ENCODE peak calls at places on chromosome 1, in five cellular contexts. K is right atrium auricular region, I is endothelial cell, A is adipocyte, X is kidney glomerular epithelial cell. Y is an unnamed sample.

GRCh38 chr1:225508538-225509375 is 80.9 kb upstream of the LBR start:
- DNase-seq in K (no peak), I (no peak), A (peak), X (peak), Y (peak)

GRCh38 chr1:41859686-41860085 is 59.0 kb downstream of the HIVEP3 start:
- DNase-seq in K (no peak), I (no peak), A (no peak), X (no peak), Y (no peak)

GRCh38 chr1:225815526-225816178 is 5.7 kb downstream of the EPHX1 start:
- DNase-seq in K (no peak), I (no peak), A (no peak), X (no peak), Y (no peak)

GRCh38 chr1:6285356-6285755 is 24.5 kb upstream of the GPR153 start:
- DNase-seq in K (no peak), I (no peak), A (no peak), X (no peak), Y (no peak)

GRCh38 chr1:201946224-201946908 is at the start of gene LMOD1:
- DNase-seq in K (peak), I (peak), A (peak), X (peak), Y (peak)

GRCh38 chr1:6489799-6490180 is 1.7 kb downstream of the PLEKHG5 start:
- DNase-seq in K (peak), I (peak), A (peak), X (peak), Y (peak)

GRCh38 chr1:172918478-172918877 is 132.3 kb downstream of the TNFSF18 start:
- DNase-seq in K (no peak), I (no peak), A (no peak), X (no peak), Y (peak)

GRCh38 chr1:225962440-225962975 is 21.5 kb upstream of the LEFTY2 start:
- DNase-seq in K (no peak), I (peak), A (peak), X (no peak), Y (no peak)

GRCh38 chr1:248029770-248030169 is at the start of gene OR2L2:
- DNase-seq in K (no peak), I (no peak), A (no peak), X (no peak), Y (no peak)

GRCh38 chr1:210586785-210587184 is 258.1 kb downstream of the HHAT start:
- DNase-seq in K (no peak), I (no peak), A (no peak), X (no peak), Y (peak)

GRCh38 chr1:10990828-10991227 is 21.6 kb upstream of the TARDBP start:
- DNase-seq in K (no peak), I (no peak), A (no peak), X (no peak), Y (no peak)

Y was measured in EH.